ENCODE peak calls at places on chromosomes 13 and 19, in eight cellular contexts. One of them, this sample, is unnamed. For H3K27me3, the result is how much of the 10 kb centered on the place peaks cover.

GRCh38 chr19:55312621-55313117 is 12.5 kb downstream of the TMEM150B start:
- DNase-seq in pancreas: no peak
- DNase-seq in tibial nerve: no peak
- DNase-seq in effector memory CD4-positive, alpha-beta T cell: no peak
- DNase-seq in astrocyte: no peak
- DNase-seq in neuronal stem cell: no peak
- DNase-seq in Peyer's patch: no peak
- DNase-seq in heart left ventricle: no peak
- DNase-seq in this sample: no peak

GRCh38 chr13:73162912-73163911 is 104.4 kb downstream of the KLF5 start:
- DNase-seq in heart left ventricle: no peak
- DNase-seq in tibial nerve: no peak
- DNase-seq in pancreas: no peak
- DNase-seq in astrocyte: no peak
- DNase-seq in neuronal stem cell: no peak
- DNase-seq in Peyer's patch: no peak
- DNase-seq in effector memory CD4-positive, alpha-beta T cell: no peak
- DNase-seq in this sample: no peak

GRCh38 chr13:99392126-99392805 is 85.1 kb upstream of the GPR183 start:
- DNase-seq in tibial nerve: no peak
- DNase-seq in heart left ventricle: no peak
- DNase-seq in effector memory CD4-positive, alpha-beta T cell: no peak
- DNase-seq in Peyer's patch: no peak
- DNase-seq in pancreas: no peak
- DNase-seq in neuronal stem cell: no peak
- DNase-seq in astrocyte: no peak
- DNase-seq in this sample: no peak

GRCh38 chr19:54481326-54481930 is 8.3 kb upstream of the CDC42EP5 start:
- DNase-seq in Peyer's patch: no peak
- DNase-seq in heart left ventricle: no peak
- DNase-seq in pancreas: no peak
- DNase-seq in effector memory CD4-positive, alpha-beta T cell: no peak
- DNase-seq in tibial nerve: no peak
- DNase-seq in astrocyte: no peak
- DNase-seq in neuronal stem cell: peak
- DNase-seq in this sample: no peak

GRCh38 chr19:50798943-50799851 is 9.0 kb downstream of the ACP4 start:
- DNase-seq in effector memory CD4-positive, alpha-beta T cell: no peak
- DNase-seq in pancreas: no peak
- DNase-seq in heart left ventricle: no peak
- DNase-seq in astrocyte: no peak
- DNase-seq in tibial nerve: no peak
- DNase-seq in Peyer's patch: no peak
- DNase-seq in neuronal stem cell: no peak
- DNase-seq in this sample: no peak

GRCh38 chr13:112892759-112893569 is 76.0 kb upstream of the MCF2L start:
- DNase-seq in astrocyte: no peak
- DNase-seq in neuronal stem cell: peak
- DNase-seq in pancreas: peak
- DNase-seq in Peyer's patch: no peak
- DNase-seq in heart left ventricle: peak
- DNase-seq in tibial nerve: no peak
- DNase-seq in effector memory CD4-positive, alpha-beta T cell: no peak
- DNase-seq in this sample: no peak

GRCh38 chr13:63305641-63306133 is 1890.0 kb upstream of the PCDH20 start:
- DNase-seq in heart left ventricle: no peak
- DNase-seq in pancreas: peak
- DNase-seq in neuronal stem cell: no peak
- DNase-seq in Peyer's patch: no peak
- DNase-seq in astrocyte: no peak
- DNase-seq in tibial nerve: no peak
- DNase-seq in effector memory CD4-positive, alpha-beta T cell: no peak
- DNase-seq in this sample: no peak

GRCh38 chr19:11377756-11378155 is 3.3 kb downstream of the SWSAP1 start:
- DNase-seq in pancreas: no peak
- DNase-seq in tibial nerve: no peak
- DNase-seq in Peyer's patch: no peak
- DNase-seq in neuronal stem cell: no peak
- DNase-seq in astrocyte: peak
- DNase-seq in effector memory CD4-positive, alpha-beta T cell: no peak
- DNase-seq in heart left ventricle: no peak
- DNase-seq in this sample: no peak

GRCh38 chr19:5828661-5829566 is 10.6 kb downstream of the FUT6 start:
- DNase-seq in pancreas: peak
- DNase-seq in tibial nerve: no peak
- DNase-seq in effector memory CD4-positive, alpha-beta T cell: no peak
- DNase-seq in neuronal stem cell: peak
- DNase-seq in heart left ventricle: no peak
- DNase-seq in astrocyte: no peak
- DNase-seq in Peyer's patch: no peak
- DNase-seq in this sample: no peak

GRCh38 chr13:92849381-92849780 is 377.2 kb upstream of the GPC6 start:
- DNase-seq in tibial nerve: no peak
- DNase-seq in heart left ventricle: no peak
- DNase-seq in Peyer's patch: no peak
- DNase-seq in astrocyte: no peak
- DNase-seq in effector memory CD4-positive, alpha-beta T cell: no peak
- DNase-seq in pancreas: no peak
- DNase-seq in neuronal stem cell: no peak
- DNase-seq in this sample: no peak

GRCh38 chr13:45833663-45834062 is 17.9 kb downstream of the SIAH3 start:
- DNase-seq in heart left ventricle: no peak
- DNase-seq in effector memory CD4-positive, alpha-beta T cell: no peak
- DNase-seq in neuronal stem cell: no peak
- DNase-seq in tibial nerve: no peak
- DNase-seq in astrocyte: peak
- DNase-seq in Peyer's patch: no peak
- DNase-seq in pancreas: no peak
- DNase-seq in this sample: no peak

GRCh38 chr13:44132710-44133109 is 240.9 kb upstream of the SERP2 start:
- DNase-seq in effector memory CD4-positive, alpha-beta T cell: no peak
- DNase-seq in pancreas: no peak
- DNase-seq in heart left ventricle: peak
- DNase-seq in Peyer's patch: no peak
- DNase-seq in neuronal stem cell: no peak
- DNase-seq in tibial nerve: peak
- DNase-seq in astrocyte: peak
- DNase-seq in this sample: no peak

GRCh38 chr19:30512748-30513389 is 140.7 kb downstream of the ZNF536 start:
- DNase-seq in effector memory CD4-positive, alpha-beta T cell: no peak
- DNase-seq in neuronal stem cell: no peak
- DNase-seq in heart left ventricle: no peak
- DNase-seq in Peyer's patch: no peak
- DNase-seq in tibial nerve: no peak
- DNase-seq in pancreas: no peak
- DNase-seq in astrocyte: no peak
- DNase-seq in this sample: no peak

GRCh38 chr13:113612626-113613025 is 28.1 kb downstream of the TFDP1 start:
- DNase-seq in pancreas: peak
- DNase-seq in effector memory CD4-positive, alpha-beta T cell: no peak
- DNase-seq in astrocyte: no peak
- DNase-seq in heart left ventricle: no peak
- DNase-seq in tibial nerve: no peak
- DNase-seq in Peyer's patch: no peak
- DNase-seq in neuronal stem cell: no peak
- DNase-seq in this sample: no peak

GRCh38 chr13:84076280-84076679 is 194.0 kb upstream of the SLITRK1 start:
- DNase-seq in neuronal stem cell: no peak
- DNase-seq in heart left ventricle: no peak
- DNase-seq in pancreas: no peak
- DNase-seq in astrocyte: no peak
- DNase-seq in effector memory CD4-positive, alpha-beta T cell: no peak
- DNase-seq in tibial nerve: no peak
- DNase-seq in Peyer's patch: no peak
- DNase-seq in this sample: no peak

GRCh38 chr13:40564342-40564997 is 102.0 kb downstream of the FOXO1 start:
- DNase-seq in astrocyte: no peak
- DNase-seq in heart left ventricle: no peak
- DNase-seq in neuronal stem cell: no peak
- DNase-seq in pancreas: no peak
- DNase-seq in Peyer's patch: no peak
- DNase-seq in tibial nerve: no peak
- DNase-seq in effector memory CD4-positive, alpha-beta T cell: no peak
- DNase-seq in this sample: no peak

GRCh38 chr19:49347835-49348234 is 12.6 kb downstream of the CD37 start:
- DNase-seq in tibial nerve: no peak
- DNase-seq in Peyer's patch: no peak
- DNase-seq in astrocyte: peak
- DNase-seq in pancreas: peak
- DNase-seq in heart left ventricle: no peak
- DNase-seq in neuronal stem cell: no peak
- DNase-seq in effector memory CD4-positive, alpha-beta T cell: no peak
- DNase-seq in this sample: no peak

GRCh38 chr13:48126944-48127814 is 32.3 kb upstream of the MED4 start:
- DNase-seq in effector memory CD4-positive, alpha-beta T cell: peak
- DNase-seq in astrocyte: peak
- DNase-seq in tibial nerve: peak
- DNase-seq in Peyer's patch: no peak
- DNase-seq in neuronal stem cell: peak
- DNase-seq in heart left ventricle: peak
- DNase-seq in pancreas: no peak
- DNase-seq in this sample: no peak

GRCh38 chr13:99545979-99546378 is 44.7 kb downstream of the TM9SF2 start:
- DNase-seq in neuronal stem cell: no peak
- DNase-seq in pancreas: no peak
- DNase-seq in Peyer's patch: no peak
- DNase-seq in heart left ventricle: no peak
- DNase-seq in effector memory CD4-positive, alpha-beta T cell: no peak
- DNase-seq in tibial nerve: no peak
- DNase-seq in astrocyte: no peak
- DNase-seq in this sample: no peak

GRCh38 chr13:20188649-20189553 is 3.8 kb downstream of the GJB2 start:
- DNase-seq in astrocyte: no peak
- DNase-seq in neuronal stem cell: no peak
- DNase-seq in tibial nerve: no peak
- DNase-seq in effector memory CD4-positive, alpha-beta T cell: no peak
- DNase-seq in Peyer's patch: no peak
- DNase-seq in pancreas: no peak
- DNase-seq in heart left ventricle: no peak
- DNase-seq in this sample: no peak

GRCh38 chr13:20191902-20192469 is 752 bp downstream of the GJB2 start:
- DNase-seq in astrocyte: no peak
- DNase-seq in neuronal stem cell: no peak
- DNase-seq in heart left ventricle: no peak
- DNase-seq in pancreas: no peak
- DNase-seq in tibial nerve: no peak
- DNase-seq in effector memory CD4-positive, alpha-beta T cell: no peak
- DNase-seq in Peyer's patch: peak
- DNase-seq in this sample: no peak

GRCh38 chr13:20192470-20193141 is at the start of gene GJB2:
- DNase-seq in Peyer's patch: peak
- DNase-seq in tibial nerve: no peak
- DNase-seq in effector memory CD4-positive, alpha-beta T cell: no peak
- DNase-seq in pancreas: no peak
- DNase-seq in heart left ventricle: no peak
- DNase-seq in neuronal stem cell: no peak
- DNase-seq in astrocyte: no peak
- DNase-seq in this sample: no peak

GRCh38 chr13:20191311-20191901 is 1.3 kb downstream of the GJB2 start:
- DNase-seq in Peyer's patch: peak
- DNase-seq in pancreas: no peak
- DNase-seq in astrocyte: no peak
- DNase-seq in effector memory CD4-positive, alpha-beta T cell: no peak
- DNase-seq in neuronal stem cell: no peak
- DNase-seq in tibial nerve: no peak
- DNase-seq in heart left ventricle: no peak
- DNase-seq in this sample: no peak

DNA sequence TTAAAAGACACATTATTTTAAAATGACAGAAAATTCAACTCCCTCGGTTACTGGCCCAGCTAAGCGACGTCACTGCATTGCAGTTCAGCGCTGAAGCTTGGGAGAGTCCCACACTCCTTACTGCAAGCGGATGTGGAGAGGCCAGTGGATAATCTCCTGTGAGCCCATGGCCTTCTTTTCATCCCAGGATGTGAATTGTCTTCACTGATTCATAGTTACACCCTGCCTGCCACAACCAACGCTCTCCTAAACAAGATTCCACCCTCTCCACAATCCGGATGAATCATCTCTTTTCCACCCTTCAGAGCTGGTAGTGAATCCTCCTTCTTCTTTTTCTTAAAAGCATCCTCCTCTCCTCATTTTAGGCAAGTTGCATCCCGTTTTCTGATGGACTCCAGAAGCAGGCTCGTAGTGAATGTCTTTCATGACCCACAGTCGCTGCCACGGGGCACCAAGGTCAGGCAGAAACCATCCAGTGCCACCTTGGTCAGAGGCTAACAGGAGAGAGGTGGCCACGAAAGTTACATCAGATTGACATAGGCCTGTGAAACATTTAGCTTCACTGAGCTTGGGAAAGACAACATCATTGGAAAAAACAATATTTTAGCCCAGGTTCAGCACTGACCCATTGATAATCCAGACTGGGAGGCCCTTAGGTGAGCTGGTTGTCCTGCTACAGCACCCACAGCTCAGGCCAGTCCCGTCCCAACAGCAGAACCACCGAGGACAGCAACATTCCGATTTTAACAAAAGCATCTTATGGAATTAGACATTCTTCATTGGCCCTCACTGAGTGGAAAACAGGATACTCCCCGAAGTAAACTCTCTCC is 2.0 kb downstream of the GJB2 start:
- DNase-seq in pancreas: no peak
- DNase-seq in astrocyte: peak
- DNase-seq in Peyer's patch: no peak
- DNase-seq in effector memory CD4-positive, alpha-beta T cell: no peak
- DNase-seq in heart left ventricle: no peak
- DNase-seq in tibial nerve: no peak
- DNase-seq in neuronal stem cell: no peak
- DNase-seq in this sample: no peak
- H3K27me3 ChIP-seq in pancreas: under half
- H3K27me3 ChIP-seq in astrocyte: under half
- H3K27me3 ChIP-seq in Peyer's patch: under half
- H3K27me3 ChIP-seq in effector memory CD4-positive, alpha-beta T cell: under half
- H3K27me3 ChIP-seq in heart left ventricle: under half
- H3K27me3 ChIP-seq in tibial nerve: under half
- H3K27me3 ChIP-seq in neuronal stem cell: half or more
- H3K27me3 ChIP-seq in this sample: under half

GRCh38 chr19:13839193-13839937 is 37.6 kb upstream of the NANOS3 start:
- DNase-seq in astrocyte: peak
- DNase-seq in pancreas: peak
- DNase-seq in effector memory CD4-positive, alpha-beta T cell: peak
- DNase-seq in heart left ventricle: peak
- DNase-seq in tibial nerve: peak
- DNase-seq in Peyer's patch: peak
- DNase-seq in neuronal stem cell: no peak
- DNase-seq in this sample: no peak
- H3K4me3 ChIP-seq in astrocyte: peak
- H3K4me3 ChIP-seq in pancreas: no peak
- H3K4me3 ChIP-seq in effector memory CD4-positive, alpha-beta T cell: peak
- H3K4me3 ChIP-seq in heart left ventricle: peak
- H3K4me3 ChIP-seq in tibial nerve: peak
- H3K4me3 ChIP-seq in Peyer's patch: peak
- H3K4me3 ChIP-seq in neuronal stem cell: no peak
- H3K4me3 ChIP-seq in this sample: peak

GRCh38 chr19:35316560-35316959 is 12.4 kb upstream of the CD22 start:
- DNase-seq in neuronal stem cell: no peak
- DNase-seq in pancreas: no peak
- DNase-seq in tibial nerve: no peak
- DNase-seq in Peyer's patch: no peak
- DNase-seq in heart left ventricle: peak
- DNase-seq in astrocyte: no peak
- DNase-seq in effector memory CD4-positive, alpha-beta T cell: no peak
- DNase-seq in this sample: no peak
- H3K27me3 ChIP-seq in neuronal stem cell: under half
- H3K27me3 ChIP-seq in pancreas: under half
- H3K27me3 ChIP-seq in tibial nerve: under half
- H3K27me3 ChIP-seq in Peyer's patch: under half
- H3K27me3 ChIP-seq in heart left ventricle: under half
- H3K27me3 ChIP-seq in astrocyte: under half
- H3K27me3 ChIP-seq in effector memory CD4-positive, alpha-beta T cell: under half
- H3K27me3 ChIP-seq in this sample: under half

GRCh38 chr19:18286973-18287635 is 5.7 kb upstream of the JUND start:
- DNase-seq in heart left ventricle: no peak
- DNase-seq in neuronal stem cell: no peak
- DNase-seq in pancreas: no peak
- DNase-seq in Peyer's patch: no peak
- DNase-seq in tibial nerve: no peak
- DNase-seq in astrocyte: no peak
- DNase-seq in effector memory CD4-positive, alpha-beta T cell: no peak
- DNase-seq in this sample: no peak
- H3K4me3 ChIP-seq in heart left ventricle: no peak
- H3K4me3 ChIP-seq in neuronal stem cell: no peak
- H3K4me3 ChIP-seq in pancreas: no peak
- H3K4me3 ChIP-seq in Peyer's patch: no peak
- H3K4me3 ChIP-seq in tibial nerve: no peak
- H3K4me3 ChIP-seq in astrocyte: no peak
- H3K4me3 ChIP-seq in effector memory CD4-positive, alpha-beta T cell: no peak
- H3K4me3 ChIP-seq in this sample: no peak

This sample was measured in esophagus squamous epithelium.